ENCODE peak calls at places on chromosomes 7 and 10, in six cellular contexts. One of them, this sample, is unnamed.

GRCh38 chr7:56639173-56639746 is 493.0 kb downstream of the ZNF479 start:
- DNase-seq in heart left ventricle: no peak
- DNase-seq in stomach: no peak
- DNase-seq in mucosa of descending colon: no peak
- DNase-seq in fibroblast of mammary gland: no peak
- DNase-seq in kidney: no peak
- DNase-seq in this sample: no peak

GRCh38 chr10:29057712-29058426 is 231.0 kb upstream of the LYZL1 start:
- DNase-seq in stomach: no peak
- DNase-seq in mucosa of descending colon: no peak
- DNase-seq in heart left ventricle: peak
- DNase-seq in fibroblast of mammary gland: no peak
- DNase-seq in kidney: no peak
- DNase-seq in this sample: no peak

GRCh38 chr10:109886788-109887155 is 36.5 kb downstream of the XPNPEP1 start:
- DNase-seq in stomach: no peak
- DNase-seq in mucosa of descending colon: no peak
- DNase-seq in kidney: no peak
- DNase-seq in fibroblast of mammary gland: no peak
- DNase-seq in heart left ventricle: no peak
- DNase-seq in this sample: peak

GRCh38 chr7:6330657-6331056 is 58.2 kb upstream of the CYTH3 start:
- DNase-seq in fibroblast of mammary gland: no peak
- DNase-seq in mucosa of descending colon: no peak
- DNase-seq in stomach: no peak
- DNase-seq in heart left ventricle: no peak
- DNase-seq in kidney: no peak
- DNase-seq in this sample: no peak

GRCh38 chr10:103416436-103417147 is 20.2 kb downstream of the PDCD11 start:
- DNase-seq in mucosa of descending colon: peak
- DNase-seq in fibroblast of mammary gland: peak
- DNase-seq in heart left ventricle: peak
- DNase-seq in kidney: no peak
- DNase-seq in stomach: peak
- DNase-seq in this sample: peak

GRCh38 chr7:16136896-16137295 is 284.4 kb downstream of the CRPPA start:
- DNase-seq in stomach: no peak
- DNase-seq in fibroblast of mammary gland: peak
- DNase-seq in mucosa of descending colon: no peak
- DNase-seq in kidney: no peak
- DNase-seq in heart left ventricle: no peak
- DNase-seq in this sample: no peak

GRCh38 chr7:26103541-26104070 is 48.4 kb upstream of the NFE2L3 start:
- DNase-seq in kidney: no peak
- DNase-seq in stomach: no peak
- DNase-seq in mucosa of descending colon: no peak
- DNase-seq in heart left ventricle: no peak
- DNase-seq in fibroblast of mammary gland: no peak
- DNase-seq in this sample: no peak

GRCh38 chr10:17836917-17837316 is 27.8 kb downstream of the MRC1 start:
- DNase-seq in stomach: peak
- DNase-seq in fibroblast of mammary gland: peak
- DNase-seq in mucosa of descending colon: peak
- DNase-seq in kidney: no peak
- DNase-seq in heart left ventricle: peak
- DNase-seq in this sample: peak

GRCh38 chr7:127437772-127438330 is 45.3 kb upstream of the ZNF800 start:
- DNase-seq in mucosa of descending colon: no peak
- DNase-seq in stomach: no peak
- DNase-seq in kidney: no peak
- DNase-seq in heart left ventricle: no peak
- DNase-seq in fibroblast of mammary gland: peak
- DNase-seq in this sample: peak

GRCh38 chr7:116167177-116167576 is 43.2 kb upstream of the TES start:
- DNase-seq in kidney: no peak
- DNase-seq in heart left ventricle: no peak
- DNase-seq in fibroblast of mammary gland: no peak
- DNase-seq in stomach: no peak
- DNase-seq in mucosa of descending colon: no peak
- DNase-seq in this sample: no peak

GRCh38 chr10:29420744-29421143 is 131.9 kb downstream of the LYZL1 start:
- DNase-seq in kidney: no peak
- DNase-seq in fibroblast of mammary gland: no peak
- DNase-seq in mucosa of descending colon: no peak
- DNase-seq in stomach: no peak
- DNase-seq in heart left ventricle: peak
- DNase-seq in this sample: no peak

GRCh38 chr10:82310839-82311238 is 435.8 kb downstream of the NRG3 start:
- DNase-seq in kidney: no peak
- DNase-seq in fibroblast of mammary gland: no peak
- DNase-seq in mucosa of descending colon: no peak
- DNase-seq in stomach: no peak
- DNase-seq in heart left ventricle: no peak
- DNase-seq in this sample: no peak

GRCh38 chr10:35940067-35940989 is 298.2 kb upstream of the FZD8 start:
- DNase-seq in heart left ventricle: no peak
- DNase-seq in mucosa of descending colon: peak
- DNase-seq in stomach: no peak
- DNase-seq in kidney: no peak
- DNase-seq in fibroblast of mammary gland: peak
- DNase-seq in this sample: peak

GRCh38 chr7:7304705-7305475 is 122.5 kb downstream of the C1GALT1 start:
- DNase-seq in heart left ventricle: no peak
- DNase-seq in kidney: no peak
- DNase-seq in mucosa of descending colon: no peak
- DNase-seq in fibroblast of mammary gland: no peak
- DNase-seq in stomach: no peak
- DNase-seq in this sample: no peak

GRCh38 chr10:8056891-8057331 is 2.4 kb downstream of the GATA3 start:
- DNase-seq in heart left ventricle: no peak
- DNase-seq in stomach: no peak
- DNase-seq in fibroblast of mammary gland: no peak
- DNase-seq in kidney: peak
- DNase-seq in mucosa of descending colon: no peak
- DNase-seq in this sample: no peak

GRCh38 chr10:129476431-129476830 is 9.4 kb downstream of the MGMT start:
- DNase-seq in heart left ventricle: no peak
- DNase-seq in stomach: no peak
- DNase-seq in mucosa of descending colon: no peak
- DNase-seq in kidney: no peak
- DNase-seq in fibroblast of mammary gland: no peak
- DNase-seq in this sample: no peak

GRCh38 chr7:31051598-31052503 is at the start of gene ADCYAP1R1:
- DNase-seq in stomach: no peak
- DNase-seq in kidney: no peak
- DNase-seq in fibroblast of mammary gland: no peak
- DNase-seq in mucosa of descending colon: no peak
- DNase-seq in heart left ventricle: peak
- DNase-seq in this sample: no peak

GRCh38 chr7:105309235-105310156 is 79.2 kb downstream of the SRPK2 start:
- DNase-seq in heart left ventricle: no peak
- DNase-seq in stomach: no peak
- DNase-seq in fibroblast of mammary gland: no peak
- DNase-seq in mucosa of descending colon: no peak
- DNase-seq in kidney: no peak
- DNase-seq in this sample: no peak

GRCh38 chr7:30491417-30491816 is 12.8 kb upstream of the NOD1 start:
- DNase-seq in fibroblast of mammary gland: no peak
- DNase-seq in kidney: no peak
- DNase-seq in heart left ventricle: no peak
- DNase-seq in mucosa of descending colon: no peak
- DNase-seq in stomach: no peak
- DNase-seq in this sample: no peak

GRCh38 chr10:93131956-93132355 is 58.3 kb downstream of the CYP26A1 start:
- DNase-seq in heart left ventricle: no peak
- DNase-seq in fibroblast of mammary gland: no peak
- DNase-seq in kidney: no peak
- DNase-seq in stomach: no peak
- DNase-seq in mucosa of descending colon: no peak
- DNase-seq in this sample: peak

GRCh38 chr10:63744060-63744941 is 223.1 kb downstream of the REEP3 start:
- DNase-seq in heart left ventricle: no peak
- DNase-seq in mucosa of descending colon: no peak
- DNase-seq in stomach: no peak
- DNase-seq in kidney: no peak
- DNase-seq in fibroblast of mammary gland: peak
- DNase-seq in this sample: peak

GRCh38 chr7:131020759-131021219 is 286.8 kb upstream of the KLF14 start:
- DNase-seq in fibroblast of mammary gland: no peak
- DNase-seq in heart left ventricle: no peak
- DNase-seq in mucosa of descending colon: no peak
- DNase-seq in stomach: no peak
- DNase-seq in kidney: no peak
- DNase-seq in this sample: no peak

GRCh38 chr7:1418505-1419309 is 40.6 kb downstream of the MICALL2 start:
- DNase-seq in kidney: no peak
- DNase-seq in stomach: no peak
- DNase-seq in mucosa of descending colon: no peak
- DNase-seq in heart left ventricle: no peak
- DNase-seq in fibroblast of mammary gland: peak
- DNase-seq in this sample: no peak

GRCh38 chr7:121113288-121113687 is 124.8 kb downstream of the CPED1 start:
- DNase-seq in fibroblast of mammary gland: no peak
- DNase-seq in heart left ventricle: no peak
- DNase-seq in stomach: no peak
- DNase-seq in kidney: no peak
- DNase-seq in mucosa of descending colon: no peak
- DNase-seq in this sample: peak

GRCh38 chr10:124917939-124918830 is 23.7 kb upstream of the ZRANB1 start:
- DNase-seq in kidney: no peak
- DNase-seq in stomach: no peak
- DNase-seq in heart left ventricle: no peak
- DNase-seq in mucosa of descending colon: peak
- DNase-seq in fibroblast of mammary gland: peak
- DNase-seq in this sample: peak

GRCh38 chr10:77715081-77715480 is 77.5 kb upstream of the KCNMA1 start:
- DNase-seq in stomach: no peak
- DNase-seq in kidney: no peak
- DNase-seq in mucosa of descending colon: no peak
- DNase-seq in fibroblast of mammary gland: no peak
- DNase-seq in heart left ventricle: no peak
- DNase-seq in this sample: no peak

GRCh38 chr10:62626096-62626495 is 178.4 kb upstream of the ADO start:
- DNase-seq in kidney: no peak
- DNase-seq in mucosa of descending colon: no peak
- DNase-seq in stomach: no peak
- DNase-seq in fibroblast of mammary gland: no peak
- DNase-seq in heart left ventricle: no peak
- DNase-seq in this sample: no peak
- H3K4me3 ChIP-seq in kidney: no peak
- H3K4me3 ChIP-seq in mucosa of descending colon: no peak
- H3K4me3 ChIP-seq in stomach: no peak
- H3K4me3 ChIP-seq in fibroblast of mammary gland: no peak
- H3K4me3 ChIP-seq in heart left ventricle: no peak
- H3K4me3 ChIP-seq in this sample: no peak

DNA sequence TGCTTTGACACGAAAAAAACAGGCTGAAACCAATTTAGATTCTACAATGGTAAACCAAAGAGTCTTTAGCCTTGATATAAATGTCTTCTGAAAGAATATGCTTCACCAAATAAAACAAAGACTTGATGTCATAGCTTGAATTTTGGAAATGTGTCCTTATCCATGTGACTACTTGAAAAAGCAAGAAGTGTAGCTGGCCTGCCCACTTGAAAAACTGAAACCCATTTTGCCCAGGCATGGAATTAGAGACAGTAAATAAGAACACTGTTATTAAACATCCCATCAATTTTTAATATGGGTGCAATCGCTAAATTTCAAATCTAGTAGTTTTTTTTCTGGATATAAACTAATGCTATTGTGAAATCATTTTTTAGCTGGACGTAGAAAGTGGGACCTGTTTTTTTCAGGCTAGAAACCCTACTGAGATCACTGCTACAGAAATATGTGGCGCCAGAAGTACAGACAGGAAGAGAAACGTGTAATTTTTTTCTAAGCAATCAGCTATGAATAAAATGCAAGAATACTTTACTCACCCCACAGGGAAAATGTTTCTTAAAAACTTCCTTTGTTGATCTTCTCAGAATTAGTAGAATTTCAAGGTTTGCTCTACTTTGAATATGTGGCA is 56.7 kb downstream of the PIP4K2A start:
- DNase-seq in stomach: no peak
- DNase-seq in mucosa of descending colon: no peak
- DNase-seq in heart left ventricle: no peak
- DNase-seq in fibroblast of mammary gland: peak
- DNase-seq in kidney: no peak
- DNase-seq in this sample: peak
- TF ChIP-seq CTCF in stomach: no peak
- TF ChIP-seq CTCF in mucosa of descending colon: no peak
- TF ChIP-seq CTCF in heart left ventricle: no peak
- TF ChIP-seq CTCF in fibroblast of mammary gland: no peak
- TF ChIP-seq CTCF in kidney: no peak
- TF ChIP-seq CTCF in this sample: no peak

GRCh38 chr7:149458235-149458634 is 2.6 kb downstream of the ZNF777 start:
- DNase-seq in stomach: no peak
- DNase-seq in fibroblast of mammary gland: peak
- DNase-seq in mucosa of descending colon: no peak
- DNase-seq in kidney: no peak
- DNase-seq in heart left ventricle: no peak
- DNase-seq in this sample: no peak
- H3K4me3 ChIP-seq in stomach: no peak
- H3K4me3 ChIP-seq in fibroblast of mammary gland: no peak
- H3K4me3 ChIP-seq in mucosa of descending colon: no peak
- H3K4me3 ChIP-seq in kidney: no peak
- H3K4me3 ChIP-seq in heart left ventricle: peak
- H3K4me3 ChIP-seq in this sample: no peak

GRCh38 chr10:88827718-88828117 is 23.9 kb downstream of the ANKRD22 start:
- DNase-seq in kidney: no peak
- DNase-seq in heart left ventricle: no peak
- DNase-seq in stomach: no peak
- DNase-seq in mucosa of descending colon: no peak
- DNase-seq in fibroblast of mammary gland: no peak
- DNase-seq in this sample: no peak

GRCh38 chr10:88826390-88826789 is 23.9 kb downstream of the LIPM start:
- DNase-seq in mucosa of descending colon: no peak
- DNase-seq in kidney: no peak
- DNase-seq in fibroblast of mammary gland: no peak
- DNase-seq in stomach: no peak
- DNase-seq in heart left ventricle: no peak
- DNase-seq in this sample: no peak

GRCh38 chr10:88830643-88831277 is 20.9 kb downstream of the ANKRD22 start:
- DNase-seq in kidney: no peak
- DNase-seq in fibroblast of mammary gland: no peak
- DNase-seq in heart left ventricle: no peak
- DNase-seq in stomach: no peak
- DNase-seq in mucosa of descending colon: no peak
- DNase-seq in this sample: no peak

GRCh38 chr10:88831709-88832108 is 19.9 kb downstream of the ANKRD22 start:
- DNase-seq in stomach: no peak
- DNase-seq in heart left ventricle: no peak
- DNase-seq in mucosa of descending colon: no peak
- DNase-seq in kidney: no peak
- DNase-seq in fibroblast of mammary gland: no peak
- DNase-seq in this sample: no peak

DNA sequence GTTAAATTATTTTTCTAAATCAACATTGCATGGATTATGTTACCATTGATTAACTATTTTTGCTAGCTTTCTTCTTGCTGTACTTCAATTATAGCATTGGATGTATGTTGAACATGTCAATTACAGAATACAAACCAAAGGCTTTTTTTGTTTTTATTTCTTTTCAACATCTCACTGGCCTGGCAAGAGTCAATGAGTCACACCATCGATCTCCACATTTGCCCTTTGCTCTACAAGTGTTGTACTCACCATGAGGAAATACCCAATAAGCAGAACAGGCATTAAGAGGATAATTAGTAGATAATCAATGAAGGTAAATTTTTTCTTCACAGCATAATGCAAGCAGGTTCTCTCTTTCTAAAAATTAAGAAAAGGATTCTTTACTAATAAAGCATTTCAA is 23.3 kb downstream of the ANKRD22 start:
- DNase-seq in mucosa of descending colon: no peak
- DNase-seq in stomach: no peak
- DNase-seq in kidney: no peak
- DNase-seq in fibroblast of mammary gland: peak
- DNase-seq in heart left ventricle: no peak
- DNase-seq in this sample: no peak
- TF ChIP-seq CTCF in mucosa of descending colon: no peak
- TF ChIP-seq CTCF in stomach: no peak
- TF ChIP-seq CTCF in kidney: no peak
- TF ChIP-seq CTCF in fibroblast of mammary gland: no peak
- TF ChIP-seq CTCF in heart left ventricle: no peak
- TF ChIP-seq CTCF in this sample: no peak